ENCODE peak calls at places on chromosome 22, in five cellular contexts. V is IMR-90, G is K562, K is SK-N-SH, A is GM12878. S is an unnamed sample.

GRCh38 chr22:46370584-46371373 is 35.3 kb downstream of the TRMU start:
- DNase-seq in V (no peak), G (no peak), K (no peak), A (no peak), S (no peak)

GRCh38 chr22:40605676-40606250 is 30.8 kb downstream of the MRTFA start:
- DNase-seq in V (peak), G (no peak), K (no peak), A (no peak), S (no peak)

GRCh38 chr22:30062256-30062655 is 18.0 kb upstream of the HORMAD2 start:
- DNase-seq in V (no peak), G (no peak), K (no peak), A (no peak), S (no peak)

GRCh38 chr22:31960767-31961166 is 16.4 kb downstream of the YWHAH start:
- DNase-seq in V (no peak), G (no peak), K (no peak), A (no peak), S (no peak)

GRCh38 chr22:23078462-23078787 is 8.1 kb downstream of the GNAZ start:
- DNase-seq in V (no peak), G (no peak), K (no peak), A (no peak), S (no peak)

GRCh38 chr22:37765953-37766566 is 41.7 kb upstream of the GCAT start:
- DNase-seq in V (no peak), G (no peak), K (no peak), A (no peak), S (no peak)

GRCh38 chr22:41512421-41513194 is 31.7 kb downstream of the POLR3H start:
- DNase-seq in V (peak), G (peak), K (no peak), A (no peak), S (peak)

GRCh38 chr22:44423556-44423955 is 74.5 kb downstream of the RTL6 start:
- DNase-seq in V (no peak), G (no peak), K (peak), A (no peak), S (no peak)

GRCh38 chr22:22380098-22381030 is 128.2 kb downstream of the ZNF280B start:
- DNase-seq in V (no peak), G (peak), K (peak), A (no peak), S (no peak)

GRCh38 chr22:30605449-30606110 is 1.4 kb upstream of the TCN2 start:
- DNase-seq in V (peak), G (peak), K (peak), A (no peak), S (peak)

GRCh38 chr22:25563757-25564319 is 637 bp upstream of the GRK3 start:
- DNase-seq in V (peak), G (peak), K (no peak), A (no peak), S (no peak)

GRCh38 chr22:46053563-46054090 is 76.7 kb upstream of the WNT7B start:
- DNase-seq in V (peak), G (no peak), K (peak), A (no peak), S (no peak)

GRCh38 chr22:22811016-22812009 is 76.3 kb upstream of the IGLL5 start:
- DNase-seq in V (no peak), G (no peak), K (no peak), A (no peak), S (no peak)

GRCh38 chr22:41845380-41846267 is 12.7 kb downstream of the SREBF2 start:
- DNase-seq in V (no peak), G (peak), K (no peak), A (no peak), S (no peak)

GRCh38 chr22:37244922-37245722 is 1.1 kb upstream of the RAC2 start:
- DNase-seq in V (no peak), G (no peak), K (no peak), A (no peak), S (no peak)

GRCh38 chr22:48758905-48759875 is 1068.5 kb downstream of the BRD1 start:
- DNase-seq in V (no peak), G (no peak), K (no peak), A (no peak), S (no peak)

GRCh38 chr22:33903012-33903411 is 17.3 kb downstream of the LARGE1 start:
- DNase-seq in V (no peak), G (no peak), K (peak), A (no peak), S (no peak)

GRCh38 chr22:41359376-41359775 is 22.4 kb upstream of the TEF start:
- DNase-seq in V (no peak), G (no peak), K (no peak), A (no peak), S (no peak)

GRCh38 chr22:23790819-23791736 is 4.3 kb downstream of the SMARCB1 start:
- DNase-seq in V (peak), G (no peak), K (peak), A (no peak), S (no peak)

GRCh38 chr22:44458044-44459020 is 39.7 kb downstream of the RTL6 start:
- DNase-seq in V (no peak), G (no peak), K (no peak), A (no peak), S (no peak)

GRCh38 chr22:26922804-26923203 is 265.4 kb downstream of the MIAT start:
- DNase-seq in V (no peak), G (peak), K (no peak), A (no peak), S (no peak)

GRCh38 chr22:23144926-23145906 is at the start of gene RAB36:
- DNase-seq in V (peak), G (peak), K (peak), A (peak), S (peak)

GRCh38 chr22:23818541-23818940 is 20.3 kb downstream of the DERL3 start:
- DNase-seq in V (no peak), G (no peak), K (no peak), A (no peak), S (no peak)

GRCh38 chr22:18954333-18954732 is 18.2 kb upstream of the PRODH start:
- DNase-seq in V (peak), G (peak), K (peak), A (no peak), S (peak)
- TF ChIP-seq RCOR1 in V (no peak), G (no peak), K (no peak), A (no peak), S (no peak)

GRCh38 chr22:50309601-50309991 is 2.1 kb upstream of the PLXNB2 start:
- DNase-seq in V (no peak), G (no peak), K (no peak), A (no peak), S (no peak)

GRCh38 chr22:50310209-50310722 is 2.8 kb upstream of the PLXNB2 start:
- DNase-seq in V (no peak), G (no peak), K (no peak), A (no peak), S (no peak)

GRCh38 chr22:50307891-50308596 is 598 bp upstream of the PLXNB2 start:
- DNase-seq in V (no peak), G (no peak), K (no peak), A (no peak), S (no peak)

GRCh38 chr22:50308597-50308935 is 1.1 kb upstream of the PLXNB2 start:
- DNase-seq in V (peak), G (peak), K (no peak), A (no peak), S (peak)

GRCh38 chr22:50308986-50309600 is 1.6 kb upstream of the PLXNB2 start:
- DNase-seq in V (no peak), G (no peak), K (no peak), A (no peak), S (no peak)
- TF ChIP-seq RFX5 in V (no peak), G (no peak), K (no peak), A (no peak), S (no peak)

GRCh38 chr22:42996646-42997365 is 18.1 kb downstream of the PACSIN2 start:
- DNase-seq in V (no peak), G (no peak), K (no peak), A (no peak), S (no peak)

GRCh38 chr22:43001271-43002197 is 13.4 kb downstream of the PACSIN2 start:
- DNase-seq in V (no peak), G (no peak), K (no peak), A (no peak), S (no peak)

GRCh38 chr22:43002198-43002577 is 12.8 kb downstream of the PACSIN2 start:
- DNase-seq in V (peak), G (no peak), K (no peak), A (no peak), S (no peak)

GRCh38 chr22:42997577-42997976 is 17.4 kb downstream of the PACSIN2 start:
- DNase-seq in V (no peak), G (no peak), K (no peak), A (no peak), S (no peak)

GRCh38 chr22:43000441-43001175 is 14.3 kb downstream of the PACSIN2 start:
- DNase-seq in V (peak), G (peak), K (no peak), A (no peak), S (no peak)
- TF ChIP-seq RCOR1 in V (no peak), G (no peak), K (no peak), A (no peak), S (no peak)

GRCh38 chr22:20135265-20135664 is 3.7 kb downstream of the ZDHHC8 start:
- DNase-seq in V (no peak), G (no peak), K (peak), A (no peak), S (no peak)
- TF ChIP-seq RFX5 in V (no peak), G (no peak), K (no peak), A (no peak), S (no peak)

DNA sequence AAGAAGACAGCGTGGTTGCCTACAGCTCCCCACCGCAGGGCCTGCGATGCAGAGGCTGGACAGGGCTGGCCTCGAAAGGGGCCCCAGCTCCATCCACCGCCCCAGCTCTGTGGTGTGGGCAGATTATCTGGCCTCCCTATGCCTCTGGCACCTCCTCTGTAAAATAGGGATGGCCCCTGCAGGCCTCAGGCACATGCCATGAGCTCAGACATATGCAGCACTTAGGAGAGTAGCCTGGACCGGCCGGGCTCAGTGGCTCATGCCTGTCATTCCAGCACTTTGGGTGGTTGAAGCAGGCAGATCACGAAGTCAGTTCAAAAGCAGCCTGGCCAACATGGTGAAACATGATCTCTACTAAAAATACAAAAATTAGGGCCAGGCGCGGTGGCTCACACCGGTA is 7.4 kb downstream of the APOBEC3D start:
- DNase-seq in V (no peak), G (no peak), K (no peak), A (no peak), S (no peak)
- TF ChIP-seq RCOR1 in V (no peak), G (no peak), K (no peak), A (no peak), S (no peak)

DNA sequence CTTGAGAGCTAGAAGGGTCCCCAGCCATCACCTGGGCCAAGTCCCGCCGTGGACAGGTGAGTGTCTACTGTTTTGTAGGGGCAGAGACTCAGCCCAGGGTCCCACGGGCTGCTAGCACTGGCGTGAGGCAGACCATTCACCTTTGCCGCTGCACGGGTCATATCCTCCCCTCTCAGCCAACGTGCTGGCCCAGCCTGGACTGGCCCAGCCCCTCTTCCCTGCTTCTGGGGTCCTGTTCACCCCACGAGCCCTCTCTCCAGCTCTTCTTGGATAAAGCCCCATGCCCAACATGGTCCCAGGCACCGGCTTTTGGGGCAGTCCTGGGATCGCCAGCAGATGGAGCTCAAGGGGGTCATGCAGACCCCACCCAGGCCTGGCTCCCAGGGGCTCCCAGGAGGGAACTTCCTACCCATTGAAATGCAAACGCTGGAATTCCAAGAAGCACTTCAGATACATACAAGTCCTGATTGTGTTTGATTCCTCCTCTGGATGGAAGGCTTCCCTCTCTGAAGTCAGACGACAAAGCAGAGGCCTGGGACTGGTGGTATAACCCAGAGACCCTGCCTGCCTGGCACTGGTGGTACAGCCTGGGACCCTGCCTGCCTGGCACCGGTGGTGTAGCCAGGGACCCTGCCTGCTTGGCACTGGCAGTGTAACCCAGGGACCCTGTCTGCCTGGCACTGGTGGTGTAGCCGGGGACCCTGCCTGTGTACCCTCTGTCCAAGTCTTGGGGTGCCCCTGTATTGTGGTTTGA is 8.9 kb upstream of the SEPTIN5 start:
- DNase-seq in V (no peak), G (peak), K (no peak), A (no peak), S (no peak)
- TF ChIP-seq RFX5 in V (no peak), G (no peak), K (no peak), A (no peak), S (no peak)

S was measured in A549.